ENCODE peak calls at places on chromosomes 7 and 10, in seven cellular contexts. U is choroid plexus epithelial cell, V is fibroblast of the aortic adventitia, W is astrocyte of the spinal cord, O is heart right ventricle, N is stomach, X is IMR-90. G is an unnamed sample.

GRCh38 chr7:126185959-126186580 is 1066.7 kb downstream of the GRM8 start:
- DNase-seq in U (no peak), V (no peak), W (peak), O (no peak), N (no peak), X (no peak), G (no peak)

GRCh38 chr7:16978358-16979244 is 96.8 kb upstream of the AGR3 start:
- DNase-seq in U (peak), V (peak), W (peak), O (no peak), N (no peak), X (peak), G (peak)

GRCh38 chr7:85489498-85489897 is 302.6 kb upstream of the SEMA3D start:
- DNase-seq in U (peak), V (peak), W (peak), O (no peak), N (no peak), X (peak), G (peak)

GRCh38 chr10:112353046-112353445 is 20.9 kb upstream of the ACSL5 start:
- DNase-seq in U (no peak), V (no peak), W (no peak), O (no peak), N (no peak), X (no peak), G (no peak)

GRCh38 chr7:148867571-148868377 is 16.3 kb downstream of the EZH2 start:
- DNase-seq in U (no peak), V (no peak), W (no peak), O (no peak), N (no peak), X (no peak), G (no peak)

GRCh38 chr10:89793649-89794254 is 92.4 kb downstream of the KIF20B start:
- DNase-seq in U (peak), V (peak), W (peak), O (no peak), N (no peak), X (peak), G (peak)

GRCh38 chr7:40969641-40970040 is 733.2 kb downstream of the INHBA start:
- DNase-seq in U (no peak), V (no peak), W (no peak), O (no peak), N (no peak), X (no peak), G (peak)

GRCh38 chr10:11750420-11750819 is 8.2 kb downstream of the ECHDC3 start:
- DNase-seq in U (no peak), V (no peak), W (no peak), O (no peak), N (no peak), X (no peak), G (no peak)

GRCh38 chr10:11345224-11346054 is 266.0 kb downstream of the USP6NL start:
- DNase-seq in U (peak), V (peak), W (no peak), O (no peak), N (no peak), X (no peak), G (peak)

GRCh38 chr7:20744913-20745587 is 41.6 kb downstream of the SP8 start:
- DNase-seq in U (peak), V (peak), W (peak), O (no peak), N (no peak), X (no peak), G (peak)

GRCh38 chr10:119651514-119652327 is 541 bp downstream of the BAG3 start:
- DNase-seq in U (no peak), V (no peak), W (no peak), O (peak), N (peak), X (no peak), G (no peak)

GRCh38 chr10:91162495-91163268 is 57.8 kb upstream of the PCGF5 start:
- DNase-seq in U (peak), V (peak), W (peak), O (peak), N (peak), X (peak), G (peak)

GRCh38 chr10:110919349-110919931 is at the start of gene SHOC2:
- DNase-seq in U (no peak), V (no peak), W (no peak), O (peak), N (peak), X (no peak), G (no peak)
- TF ChIP-seq CTCF in U (peak), V (peak), W (peak), O (peak), N (no peak), X (peak), G (peak)

DNA sequence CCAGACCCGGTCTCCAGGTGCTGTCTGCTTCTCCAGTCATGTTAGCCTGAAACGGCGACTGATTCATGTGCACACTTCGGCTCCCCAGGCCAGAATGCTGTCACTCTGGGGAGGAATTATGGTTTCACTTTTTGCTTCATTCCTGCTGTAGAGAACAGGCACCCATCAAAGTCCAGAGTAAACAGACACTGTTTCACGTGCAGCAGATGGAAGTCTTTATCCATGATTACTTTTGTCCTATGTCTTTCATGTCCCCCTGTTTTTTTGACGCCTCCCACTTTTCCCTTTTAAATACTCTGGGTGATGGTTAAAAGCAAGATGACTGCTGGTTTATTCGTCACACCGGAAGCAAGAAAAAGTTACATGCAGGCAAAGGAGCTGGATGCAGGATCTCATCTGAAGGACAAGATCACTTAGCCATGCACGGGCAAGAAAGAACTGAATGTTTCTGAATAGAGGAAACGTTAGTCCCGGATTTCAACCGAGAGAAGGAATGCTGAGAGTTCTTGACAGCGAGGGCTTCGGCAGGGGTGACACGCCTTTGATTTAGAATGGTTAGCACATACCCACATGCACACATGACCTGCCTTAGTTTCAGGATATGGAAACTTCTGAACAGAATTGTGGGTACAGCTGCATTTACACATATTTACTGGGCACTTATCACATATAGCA is 250.0 kb upstream of the KLF6 start:
- DNase-seq in U (peak), V (peak), W (peak), O (no peak), N (no peak), X (peak), G (peak)
- H3K4me3 ChIP-seq in U (peak), V (no peak), W (no peak), O (no peak), N (no peak), X (peak), G (no peak)

GRCh38 chr7:13179775-13180448 is 492.5 kb downstream of the ARL4A start:
- DNase-seq in U (peak), V (peak), W (no peak), O (no peak), N (no peak), X (no peak), G (peak)

GRCh38 chr7:13181221-13181620 is 493.8 kb downstream of the ARL4A start:
- DNase-seq in U (peak), V (peak), W (no peak), O (no peak), N (no peak), X (peak), G (peak)

DNA sequence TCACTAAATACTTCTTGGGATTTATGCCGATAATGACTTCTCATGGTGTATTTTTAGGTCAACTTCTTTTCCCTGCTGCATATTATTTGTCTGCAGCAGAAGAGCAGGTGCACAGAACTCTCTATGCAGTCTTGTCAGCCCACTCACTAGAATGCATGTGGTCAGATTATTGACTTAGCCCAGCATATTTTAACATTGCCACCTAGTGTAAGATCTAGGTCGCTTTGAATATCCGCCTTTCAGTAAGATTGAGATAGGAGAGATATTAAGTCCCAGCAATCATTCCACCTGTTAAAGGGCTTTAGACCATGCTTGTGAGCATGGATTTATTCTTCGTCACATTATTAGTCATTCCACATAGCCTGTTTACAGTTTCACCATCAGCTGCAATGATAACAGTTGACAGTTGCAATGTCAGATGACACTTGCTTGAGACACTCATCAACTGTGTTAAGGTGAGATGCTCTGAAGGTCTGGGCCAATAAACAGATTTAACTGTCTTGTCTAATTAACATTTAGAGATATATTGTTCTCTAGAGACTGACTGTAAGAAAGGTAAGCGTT is 491.7 kb downstream of the ARL4A start:
- DNase-seq in U (peak), V (peak), W (peak), O (no peak), N (no peak), X (peak), G (no peak)
- TF ChIP-seq CTCF in U (peak), V (no peak), W (peak), O (peak), N (peak), X (no peak), G (peak)

GRCh38 chr10:125124114-125124486 is 36.3 kb downstream of the CTBP2 start:
- DNase-seq in U (no peak), V (peak), W (no peak), O (no peak), N (no peak), X (no peak), G (no peak)

GRCh38 chr10:125122566-125122965 is 37.8 kb downstream of the CTBP2 start:
- DNase-seq in U (no peak), V (no peak), W (no peak), O (no peak), N (no peak), X (no peak), G (no peak)

GRCh38 chr10:125124907-125125306 is 35.5 kb downstream of the CTBP2 start:
- DNase-seq in U (no peak), V (peak), W (no peak), O (no peak), N (no peak), X (peak), G (peak)

GRCh38 chr10:125121003-125121402 is 39.4 kb downstream of the CTBP2 start:
- DNase-seq in U (no peak), V (no peak), W (no peak), O (no peak), N (no peak), X (no peak), G (no peak)

GRCh38 chr10:125123363-125124113 is 36.8 kb downstream of the CTBP2 start:
- DNase-seq in U (peak), V (peak), W (peak), O (peak), N (peak), X (peak), G (peak)
- H3K4me3 ChIP-seq in U (peak), V (peak), W (peak), O (no peak), N (peak), X (no peak), G (peak)

GRCh38 chr7:31336202-31337035 is 4.1 kb downstream of the NEUROD6 start:
- DNase-seq in U (no peak), V (no peak), W (no peak), O (no peak), N (no peak), X (no peak), G (no peak)
- TF ChIP-seq CTCF in U (no peak), V (no peak), W (no peak), O (peak), N (no peak), X (no peak), G (no peak)

GRCh38 chr10:122476034-122476695 is 14.8 kb downstream of the HTRA1 start:
- DNase-seq in U (no peak), V (no peak), W (no peak), O (no peak), N (no peak), X (no peak), G (no peak)

GRCh38 chr10:122474145-122474739 is 12.9 kb downstream of the HTRA1 start:
- DNase-seq in U (peak), V (no peak), W (no peak), O (no peak), N (no peak), X (no peak), G (peak)

GRCh38 chr10:122475130-122475529 is 13.8 kb downstream of the HTRA1 start:
- DNase-seq in U (no peak), V (peak), W (no peak), O (peak), N (no peak), X (no peak), G (no peak)

GRCh38 chr10:122477436-122477835 is 16.1 kb downstream of the HTRA1 start:
- DNase-seq in U (no peak), V (no peak), W (no peak), O (no peak), N (no peak), X (no peak), G (no peak)

GRCh38 chr10:122475581-122475980 is 14.2 kb downstream of the HTRA1 start:
- DNase-seq in U (no peak), V (peak), W (peak), O (no peak), N (no peak), X (peak), G (no peak)
- H3K4me3 ChIP-seq in U (no peak), V (no peak), W (no peak), O (no peak), N (no peak), X (no peak), G (no peak)

GRCh38 chr7:88401009-88401623 is 94.4 kb upstream of the STEAP4 start:
- DNase-seq in U (peak), V (no peak), W (no peak), O (no peak), N (no peak), X (no peak), G (no peak)
- TF ChIP-seq CTCF in U (peak), V (peak), W (peak), O (peak), N (no peak), X (no peak), G (peak)

GRCh38 chr10:7423521-7423920 is 12.7 kb upstream of the SFMBT2 start:
- DNase-seq in U (no peak), V (no peak), W (no peak), O (no peak), N (no peak), X (no peak), G (no peak)
- H3K4me3 ChIP-seq in U (no peak), V (no peak), W (no peak), O (no peak), N (no peak), X (no peak), G (no peak)

GRCh38 chr7:50119815-50120637 is 27.0 kb upstream of the ZPBP start:
- DNase-seq in U (no peak), V (no peak), W (no peak), O (no peak), N (no peak), X (no peak), G (no peak)
- TF ChIP-seq CTCF in U (no peak), V (no peak), W (no peak), O (peak), N (no peak), X (no peak), G (no peak)

GRCh38 chr7:66505531-66506451 is 122.9 kb upstream of the KCTD7 start:
- DNase-seq in U (no peak), V (no peak), W (no peak), O (no peak), N (peak), X (no peak), G (peak)
- H3K4me3 ChIP-seq in U (peak), V (peak), W (peak), O (peak), N (peak), X (no peak), G (peak)